ENCODE peak calls at places on chromosome 18, in six cellular contexts. L is Peyer's patch, P is stomach, J is IMR-90, A is A549, Z is heart left ventricle. R is an unnamed sample.

GRCh38 chr18:10162340-10162739 is 248.5 kb downstream of the VAPA start:
- DNase-seq in L (no peak), J (no peak), A (no peak), P (no peak), Z (no peak), R (no peak)

GRCh38 chr18:23355206-23355605 is 97.9 kb upstream of the RIOK3 start:
- DNase-seq in A (no peak), P (no peak), J (no peak), L (no peak), Z (no peak), R (no peak)

GRCh38 chr18:49167084-49167483 is 216.3 kb upstream of the SMAD7 start:
- DNase-seq in Z (no peak), L (no peak), A (no peak), P (no peak), J (no peak), R (no peak)

GRCh38 chr18:48675912-48676311 is 137.1 kb downstream of the CTIF start:
- DNase-seq in P (no peak), J (no peak), Z (no peak), L (peak), A (no peak), R (no peak)

GRCh38 chr18:62778976-62779869 is 63.9 kb downstream of the PHLPP1 start:
- DNase-seq in L (no peak), Z (no peak), J (no peak), P (no peak), A (no peak), R (no peak)

GRCh38 chr18:76765649-76766048 is 56.7 kb upstream of the ZNF236 start:
- DNase-seq in A (no peak), P (no peak), Z (no peak), L (no peak), J (no peak), R (no peak)

GRCh38 chr18:59719533-59720325 is 22.5 kb upstream of the CCBE1 start:
- DNase-seq in A (no peak), L (no peak), P (no peak), Z (no peak), J (peak), R (no peak)

GRCh38 chr18:33820517-33821368 is 242.7 kb downstream of the ASXL3 start:
- DNase-seq in P (no peak), A (no peak), L (no peak), Z (no peak), J (no peak), R (peak)

GRCh38 chr18:8798996-8799395 is 93.6 kb downstream of the MTCL1 start:
- DNase-seq in P (peak), A (no peak), Z (peak), J (no peak), L (peak), R (no peak)

GRCh38 chr18:78732273-78733210 is 247.1 kb upstream of the SALL3 start:
- DNase-seq in L (no peak), J (no peak), P (peak), Z (no peak), A (no peak), R (no peak)

GRCh38 chr18:26909599-26910290 is 44.2 kb upstream of the AQP4 start:
- DNase-seq in L (no peak), P (no peak), Z (no peak), A (no peak), J (no peak), R (no peak)

GRCh38 chr18:25351773-25352628 is at the start of gene ZNF521:
- DNase-seq in L (peak), Z (peak), A (no peak), P (peak), J (peak), R (peak)
- TF ChIP-seq POLR2A in L (no peak), Z (peak), A (no peak), P (no peak), J (peak), R (no peak)

GRCh38 chr18:79962835-79963657 is 1.4 kb upstream of the HSBP1L1 start:
- DNase-seq in J (no peak), A (no peak), L (peak), P (no peak), Z (no peak), R (no peak)
- TF ChIP-seq POLR2A in J (no peak), A (no peak), L (no peak), P (no peak), Z (no peak), R (no peak)

GRCh38 chr18:74596959-74597661 is 560 bp upstream of the ZNF407 start:
- DNase-seq in J (peak), P (peak), L (peak), A (peak), Z (peak), R (peak)

GRCh38 chr18:74598350-74599001 is 806 bp downstream of the ZNF407 start:
- DNase-seq in J (peak), Z (peak), L (peak), A (peak), P (peak), R (peak)

GRCh38 chr18:74595425-74595824 is 2.2 kb upstream of the ZNF407 start:
- DNase-seq in P (no peak), Z (no peak), L (no peak), J (no peak), A (no peak), R (no peak)

GRCh38 chr18:74597662-74598349 is at the start of gene ZNF407:
- DNase-seq in J (peak), L (peak), A (peak), Z (peak), P (peak), R (peak)
- TF ChIP-seq POLR2A in J (peak), L (peak), A (no peak), Z (no peak), P (no peak), R (peak)

GRCh38 chr18:80033181-80034067 is 810 bp upstream of the RBFA start:
- DNase-seq in Z (no peak), A (peak), L (no peak), P (no peak), J (peak), R (no peak)
- TF ChIP-seq POLR2A in Z (peak), A (peak), L (no peak), P (no peak), J (peak), R (peak)

DNA sequence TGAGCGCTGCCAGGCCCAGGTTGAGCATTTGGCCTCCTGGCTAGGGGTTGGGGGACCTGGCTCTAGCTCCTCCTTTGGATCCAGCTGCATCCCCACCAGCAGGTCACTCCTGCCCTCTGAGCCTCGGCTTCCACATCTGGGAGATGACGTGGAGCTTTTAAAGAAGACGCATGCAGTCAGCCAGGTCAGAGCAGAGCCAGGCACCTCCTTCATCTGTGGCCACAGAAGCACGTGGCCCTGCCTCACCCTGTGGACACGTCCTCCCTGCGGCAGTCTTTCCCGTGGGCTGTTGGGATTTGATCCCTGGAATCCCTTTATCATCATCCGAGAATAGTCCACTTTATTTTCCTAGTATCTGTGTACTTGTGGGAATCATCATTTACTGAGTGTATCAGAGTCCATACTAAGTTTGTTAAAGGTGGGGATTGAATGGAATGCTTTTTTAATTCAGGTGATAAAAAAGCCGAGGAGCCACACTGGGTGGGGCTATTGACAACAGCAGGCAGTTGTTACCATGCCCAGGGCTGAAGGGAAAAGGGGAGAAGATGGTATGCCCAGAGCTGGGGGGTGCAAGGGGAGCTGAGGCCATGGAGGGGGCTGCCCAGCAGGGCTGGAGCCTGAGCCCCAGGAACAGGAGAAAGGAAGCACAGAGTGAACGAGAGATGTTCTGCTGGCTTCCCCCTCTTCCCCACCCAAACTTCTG is 170.1 kb downstream of the LAMA1 start:
- DNase-seq in A (no peak), Z (no peak), L (peak), P (no peak), J (no peak), R (peak)
- TF ChIP-seq POLR2A in A (no peak), Z (no peak), L (peak), P (no peak), J (no peak), R (no peak)

GRCh38 chr18:21112543-21113105 is 1.0 kb upstream of the ROCK1 start:
- DNase-seq in J (peak), L (no peak), P (no peak), Z (no peak), A (no peak), R (no peak)

GRCh38 chr18:21111351-21112139 is at the start of gene ROCK1:
- DNase-seq in A (peak), L (peak), J (peak), P (peak), Z (peak), R (peak)

GRCh38 chr18:21109936-21110666 is 1.5 kb downstream of the ROCK1 start:
- DNase-seq in J (peak), A (no peak), L (no peak), P (no peak), Z (no peak), R (no peak)

GRCh38 chr18:21110667-21111350 is 804 bp downstream of the ROCK1 start:
- DNase-seq in A (no peak), J (peak), Z (peak), L (peak), P (peak), R (peak)

GRCh38 chr18:21112140-21112473 is 494 bp upstream of the ROCK1 start:
- DNase-seq in A (no peak), Z (no peak), P (no peak), J (no peak), L (no peak), R (no peak)
- TF ChIP-seq POLR2A in A (no peak), Z (no peak), P (no peak), J (no peak), L (no peak), R (no peak)

DNA sequence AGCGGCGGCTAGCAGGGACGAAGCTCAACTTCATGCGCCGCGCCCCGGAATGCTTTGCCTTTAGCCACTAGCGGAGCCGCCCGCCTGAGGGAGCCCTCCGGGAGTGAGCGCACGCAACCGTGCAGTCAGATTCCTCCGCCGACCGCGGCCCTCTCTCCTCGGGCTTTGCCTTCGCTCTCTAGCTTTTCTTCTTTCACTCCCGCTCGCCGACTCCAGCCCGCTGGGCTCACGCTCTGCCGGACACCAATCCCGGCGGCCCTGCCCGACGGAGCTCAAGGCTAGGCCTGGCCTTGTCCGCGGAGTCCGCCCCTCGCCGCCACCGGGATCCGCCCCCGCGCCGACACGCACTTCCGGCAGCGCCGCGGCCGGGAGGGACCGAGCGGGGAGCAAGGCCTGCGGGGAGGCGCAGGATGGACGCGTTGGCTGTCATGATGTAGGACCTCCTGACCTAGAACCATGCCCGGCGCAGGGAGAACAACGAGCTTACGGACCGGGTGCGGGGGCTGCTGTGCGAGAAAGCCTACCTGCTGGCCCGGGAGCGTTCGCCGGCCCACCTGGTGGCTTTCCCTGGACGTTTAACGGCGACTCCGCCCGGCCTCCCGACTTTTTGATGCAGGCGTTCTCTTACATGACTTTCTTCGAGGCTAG is 40.8 kb upstream of the AKAIN1 start:
- DNase-seq in J (peak), A (peak), Z (peak), P (peak), L (peak), R (peak)
- TF ChIP-seq POLR2A in J (peak), A (peak), Z (peak), P (no peak), L (peak), R (peak)